ENCODE peak calls at places on chromosomes 4 and X, in eight cellular contexts. C is K562, U is A549, L is endothelial cell of umbilical vein, O is HepG2, R is HCT116, Y is GM12878, G is H1. N is an unnamed sample.

GRCh38 chr4:337932-338758 is 531 bp downstream of the ZNF141 start:
- DNase-seq in C (no peak), U (peak; percentile 22), L (no peak), O (no peak), R (no peak), Y (no peak), G (no peak), N (peak; percentile 75)

GRCh38 chrX:106802388-106803275 is at the start of gene TBC1D8B:
- DNase-seq in C (peak; percentile 37), U (peak; percentile 89), L (peak; percentile 91), O (peak; percentile 89), R (peak; percentile 86), Y (peak; percentile 50), G (peak; percentile 39), N (peak; percentile 4)

GRCh38 chr4:8732092-8732491 is 139.5 kb downstream of the CPZ start:
- DNase-seq in C (no peak), U (no peak), L (no peak), O (no peak), R (no peak), Y (no peak), G (no peak), N (no peak)

GRCh38 chr4:40492747-40493146 is 136.9 kb downstream of the RBM47 start:
- DNase-seq in C (no peak), U (no peak), L (no peak), O (no peak), R (no peak), Y (no peak), G (no peak), N (no peak)

GRCh38 chrX:19752043-19752442 is 135.4 kb downstream of the SH3KBP1 start:
- DNase-seq in C (no peak), U (no peak), L (no peak), O (no peak), R (no peak), Y (no peak), G (no peak), N (no peak)

GRCh38 chr4:7003879-7004240 is 39.3 kb upstream of the TADA2B start:
- DNase-seq in C (no peak), U (no peak), L (no peak), O (no peak), R (no peak), Y (no peak), G (no peak), N (no peak)

GRCh38 chr4:95363579-95363965 is 185.2 kb downstream of the UNC5C start:
- DNase-seq in C (no peak), U (no peak), L (no peak), O (no peak), R (no peak), Y (no peak), G (no peak), N (no peak)

GRCh38 chrX:20913760-20914159 is 460.5 kb upstream of the CNKSR2 start:
- DNase-seq in C (no peak), U (no peak), L (no peak), O (no peak), R (no peak), Y (no peak), G (no peak), N (peak; percentile 6)

GRCh38 chrX:100615015-100615414 is 21.6 kb downstream of the TSPAN6 start:
- DNase-seq in C (peak; percentile 7), U (peak; percentile 60), L (peak; percentile 74), O (peak; percentile 57), R (peak; percentile 22), Y (peak; percentile 32), G (no peak), N (peak; percentile 3)

GRCh38 chrX:13239272-13239671 is 80.6 kb downstream of the ATXN3L start:
- DNase-seq in C (no peak), U (no peak), L (no peak), O (no peak), R (no peak), Y (no peak), G (no peak), N (no peak)

GRCh38 chrX:107731831-107732502 is 43.6 kb downstream of the TSC22D3 start:
- DNase-seq in C (peak; percentile 70), U (peak; percentile 83), L (peak; percentile 90), O (no peak), R (peak; percentile 42), Y (no peak), G (no peak), N (peak; percentile 48)

GRCh38 chr4:101791189-101791572 is 651 bp downstream of the BANK1 start:
- DNase-seq in C (no peak), U (peak; percentile 25), L (no peak), O (no peak), R (peak; percentile 52), Y (no peak), G (no peak), N (peak; percentile 19)

GRCh38 chr4:143184503-143185252 is at the start of gene USP38:
- DNase-seq in C (peak; percentile 91), U (peak; percentile 93), L (peak; percentile 90), O (peak; percentile 91), R (peak; percentile 86), Y (peak; percentile 73), G (peak; percentile 66), N (peak; percentile 90)

GRCh38 chr4:189304179-189304578 is 636.5 kb upstream of the FRG1 start:
- DNase-seq in C (no peak), U (no peak), L (no peak), O (no peak), R (no peak), Y (no peak), G (no peak), N (no peak)

DNA sequence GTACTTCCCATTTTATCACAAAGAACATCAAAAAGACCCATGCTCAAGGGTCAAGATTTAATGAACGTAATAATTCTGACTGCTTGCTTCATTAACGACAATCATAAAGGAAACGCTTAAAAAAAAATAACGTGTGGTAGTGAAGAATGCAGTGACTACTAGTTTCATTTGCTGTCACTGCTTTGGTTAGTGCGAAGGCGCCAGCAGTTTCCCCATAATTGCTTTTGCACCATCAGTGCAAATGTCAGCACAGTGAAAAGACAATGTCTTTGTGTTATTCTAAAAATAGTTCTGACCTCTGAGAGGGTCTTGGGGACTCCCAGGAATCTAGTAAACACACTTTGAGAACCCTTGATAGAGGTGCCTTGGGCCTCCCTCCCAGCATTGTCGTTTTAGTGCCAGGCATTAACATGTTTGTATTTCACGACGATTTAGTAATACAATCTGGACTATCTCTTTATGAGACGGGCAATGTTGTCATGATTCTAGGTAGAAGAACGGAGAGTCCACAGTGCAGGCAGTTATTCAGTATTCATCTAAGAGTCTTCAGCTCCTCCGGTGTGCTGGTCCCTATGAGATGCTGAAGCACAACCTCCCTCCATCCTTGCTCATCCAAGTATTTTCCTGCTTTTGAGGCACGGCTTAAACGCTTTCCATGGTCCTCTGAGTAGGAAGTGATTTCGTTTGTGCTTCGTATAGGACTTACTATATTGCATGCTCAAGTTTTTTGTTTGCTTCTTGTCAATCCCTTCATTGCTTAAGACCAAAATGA is 71.1 kb downstream of the AFF1 start:
- DNase-seq in C (no peak), U (no peak), L (peak; percentile 44), O (no peak), R (no peak), Y (peak; percentile 51), G (no peak), N (peak; percentile 50)
- TF ChIP-seq POLR2A in C (no peak), U (no peak), L (no peak), O (no peak), R (no peak), Y (no peak), G (no peak), N (no peak)

DNA sequence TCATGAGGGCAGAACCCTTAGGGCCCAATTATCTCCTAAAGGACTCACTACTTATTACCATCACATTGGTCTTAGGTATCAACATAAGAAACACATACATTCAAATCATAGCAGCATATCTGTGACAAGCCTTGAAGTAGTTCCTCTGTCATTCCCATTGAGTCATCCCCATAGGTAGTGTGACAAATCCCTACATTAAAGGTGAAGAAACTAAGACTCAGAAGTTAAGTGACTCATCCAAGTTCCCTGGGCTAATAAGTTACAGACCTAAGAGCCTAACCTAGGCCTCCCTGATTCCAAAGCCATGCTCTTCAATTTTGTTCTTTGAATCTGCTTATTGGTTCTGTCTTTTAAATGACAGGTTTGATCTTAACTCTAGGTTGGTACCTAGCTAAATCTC is 58.2 kb downstream of the CD38 start:
- DNase-seq in C (no peak), U (peak; percentile 44), L (no peak), O (no peak), R (peak; percentile 51), Y (no peak), G (no peak), N (no peak)
- TF ChIP-seq MAX in C (no peak), U (no peak), L (no peak), O (no peak), R (no peak), Y (no peak), G (no peak), N (no peak)

GRCh38 chrX:136031626-136032025 is 46.4 kb downstream of the SLC9A6 start:
- DNase-seq in C (no peak), U (no peak), L (no peak), O (no peak), R (no peak), Y (no peak), G (no peak), N (no peak)

GRCh38 chrX:136032370-136032769 is 47.1 kb downstream of the SLC9A6 start:
- DNase-seq in C (no peak), U (no peak), L (no peak), O (no peak), R (no peak), Y (no peak), G (no peak), N (no peak)

GRCh38 chrX:136034622-136035021 is 49.4 kb downstream of the SLC9A6 start:
- DNase-seq in C (no peak), U (no peak), L (no peak), O (no peak), R (no peak), Y (no peak), G (no peak), N (no peak)

GRCh38 chrX:136028383-136028984 is 43.2 kb downstream of the SLC9A6 start:
- DNase-seq in C (peak; percentile 16), U (peak; percentile 55), L (peak; percentile 67), O (peak; percentile 23), R (peak; percentile 21), Y (no peak), G (no peak), N (peak; percentile 61)

DNA sequence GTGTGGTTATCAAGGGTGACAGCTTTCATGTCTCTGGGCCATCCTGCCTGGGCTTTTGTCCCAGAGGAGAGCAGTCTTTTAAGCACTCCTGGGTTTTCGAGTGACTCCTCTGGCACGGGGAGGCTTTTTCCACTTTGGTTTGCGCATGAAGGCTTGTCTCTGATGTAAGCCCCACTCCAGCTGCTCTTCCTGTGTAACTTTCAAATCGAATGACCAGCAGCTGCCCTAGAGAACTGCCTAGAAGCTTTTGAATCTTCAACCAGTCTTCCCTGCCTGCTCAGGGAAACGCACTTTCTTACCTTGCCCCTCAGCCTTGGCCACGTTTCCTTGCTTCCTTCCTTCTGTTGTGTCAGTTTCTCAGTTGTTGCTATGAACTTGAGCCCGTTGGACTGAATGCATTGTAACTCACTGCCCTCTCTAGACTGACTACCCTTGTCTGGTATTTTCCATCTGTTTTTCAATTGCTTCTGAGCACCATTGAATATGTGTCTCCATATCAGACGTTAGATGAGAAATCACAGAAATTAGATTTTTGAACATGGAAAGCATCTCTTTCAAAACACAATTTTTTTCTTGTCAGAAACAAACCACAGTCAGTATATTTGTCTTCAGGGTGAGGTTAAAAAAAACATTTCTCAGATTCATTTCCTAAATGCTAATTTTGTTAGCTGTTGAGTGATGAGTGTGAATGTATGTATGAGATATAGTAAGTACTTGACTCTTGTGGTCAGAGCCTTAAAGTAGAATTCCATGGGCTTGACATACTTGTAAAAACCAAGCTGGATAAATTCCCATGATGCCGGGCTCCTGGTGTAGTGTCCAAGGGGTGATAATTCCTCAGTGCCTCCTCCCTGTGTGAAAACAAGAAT is 45.4 kb downstream of the SLC9A6 start:
- DNase-seq in C (no peak), U (no peak), L (peak; percentile 91), O (no peak), R (no peak), Y (no peak), G (no peak), N (no peak)
- TF ChIP-seq POLR2A in C (no peak), U (no peak), L (no peak), O (no peak), R (no peak), Y (no peak), G (no peak), N (no peak)

GRCh38 chrX:115582871-115583729 is 22.1 kb downstream of the PLS3 start:
- DNase-seq in C (no peak), U (no peak), L (peak; percentile 44), O (no peak), R (no peak), Y (no peak), G (no peak), N (no peak)
- TF ChIP-seq MAX in C (no peak), U (no peak), L (no peak), O (no peak), R (no peak), Y (no peak), G (no peak), N (no peak)

N was measured in NB4.